ENCODE peak calls at places on chromosome 17, in five cellular contexts. O is neural progenitor cell, I is lower lobe of right lung, G is lung, V is sigmoid colon. J is an unnamed sample.

GRCh38 chr17:17215575-17215974 is 9.4 kb upstream of the PLD6 start:
- DNase-seq in O (no peak), I (no peak), G (no peak), V (no peak), J (no peak)

GRCh38 chr17:51711581-51711980 is 446.9 kb downstream of the CA10 start:
- DNase-seq in O (peak; percentile 28), I (no peak), G (no peak), V (no peak), J (no peak)

GRCh38 chr17:35947156-35947585 is 3.7 kb upstream of the LYZL6 start:
- DNase-seq in O (peak; percentile 81), I (no peak), G (peak; percentile 33), V (no peak), J (no peak)

GRCh38 chr17:17883801-17884200 is 47.0 kb upstream of the SREBF1 start:
- DNase-seq in O (no peak), I (no peak), G (no peak), V (no peak), J (no peak)

GRCh38 chr17:77515227-77515626 is 374.5 kb downstream of the SEC14L1 start:
- DNase-seq in O (no peak), I (no peak), G (no peak), V (no peak), J (no peak)

GRCh38 chr17:57622886-57623433 is 122.1 kb downstream of the CCDC182 start:
- DNase-seq in O (no peak), I (no peak), G (no peak), V (no peak), J (no peak)

GRCh38 chr17:18280766-18281165 is 20.3 kb downstream of the MIEF2 start:
- DNase-seq in O (no peak), I (no peak), G (no peak), V (no peak), J (no peak)

GRCh38 chr17:55318715-55319487 is 54.1 kb downstream of the HLF start:
- DNase-seq in O (no peak), I (no peak), G (no peak), V (no peak), J (no peak)

GRCh38 chr17:69284646-69285045 is 42.3 kb downstream of the ABCA5 start:
- DNase-seq in O (no peak), I (no peak), G (no peak), V (no peak), J (no peak)

DNA sequence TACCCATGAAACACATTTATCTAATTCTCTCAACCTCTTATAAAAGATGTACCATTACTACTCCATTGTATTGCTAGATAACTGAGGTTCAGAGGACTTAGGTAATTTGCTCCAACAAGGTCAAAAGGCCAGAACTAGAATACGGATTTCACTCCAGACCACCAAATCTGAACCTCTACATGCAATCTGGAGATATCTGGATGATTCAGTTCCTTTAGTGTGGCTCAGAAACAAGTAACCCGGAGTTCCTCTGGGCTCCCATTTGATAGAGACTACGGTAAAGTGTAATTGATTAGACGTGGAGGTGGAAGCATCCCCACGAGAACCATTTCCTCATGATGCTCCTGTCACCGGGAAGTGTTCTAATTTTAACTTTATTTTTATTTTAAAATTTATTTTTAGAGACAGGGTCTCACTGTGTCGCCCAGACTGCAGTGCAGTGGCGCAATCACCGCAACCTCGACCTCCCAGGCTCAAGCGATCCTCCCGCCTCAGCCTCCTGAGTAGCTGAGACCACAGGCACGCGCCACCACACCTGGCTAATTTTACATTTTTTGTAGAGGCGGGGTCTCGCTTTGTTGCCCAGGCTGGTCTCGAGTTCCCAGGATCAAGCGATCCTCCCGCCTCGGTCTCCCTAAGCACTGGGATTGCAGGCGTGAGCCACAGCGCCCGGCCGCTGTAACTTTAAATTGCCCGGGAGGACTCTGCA is 608 bp upstream of the COX10 start:
- DNase-seq in O (no peak), I (no peak), G (no peak), V (no peak), J (no peak)
- H3K27ac ChIP-seq in O (no peak overlapping the region), I (peak overlapping the region; percentile 89), G (peak overlapping the region; percentile 84), V (peak overlapping the region; percentile 79), J (peak overlapping the region; percentile 61)

GRCh38 chr17:82179946-82180475 is 32.6 kb downstream of the CCDC57 start:
- DNase-seq in O (no peak), I (no peak), G (no peak), V (no peak), J (no peak)
- H3K27ac ChIP-seq in O (no peak overlapping the region), I (no peak overlapping the region), G (no peak overlapping the region), V (no peak overlapping the region), J (peak overlapping the region; percentile 61)

GRCh38 chr17:9247401-9247938 is 226.2 kb downstream of the NTN1 start:
- DNase-seq in O (no peak), I (no peak), G (no peak), V (no peak), J (no peak)

GRCh38 chr17:9253308-9253707 is 232.0 kb downstream of the NTN1 start:
- DNase-seq in O (no peak), I (no peak), G (no peak), V (no peak), J (no peak)

GRCh38 chr17:9254841-9255240 is 233.5 kb downstream of the NTN1 start:
- DNase-seq in O (no peak), I (no peak), G (no peak), V (no peak), J (no peak)

GRCh38 chr17:9252525-9252924 is 231.2 kb downstream of the NTN1 start:
- DNase-seq in O (no peak), I (no peak), G (no peak), V (no peak), J (no peak)

GRCh38 chr17:9251273-9251672 is 230.0 kb downstream of the NTN1 start:
- DNase-seq in O (no peak), I (no peak), G (peak; percentile 45), V (no peak), J (no peak)
- H3K27ac ChIP-seq in O (no peak overlapping the region), I (no peak overlapping the region), G (no peak overlapping the region), V (no peak overlapping the region), J (no peak overlapping the region)

GRCh38 chr17:5933430-5933829 is 136.7 kb upstream of the WSCD1 start:
- DNase-seq in O (no peak), I (no peak), G (no peak), V (no peak), J (no peak)
- H3K27ac ChIP-seq in O (no peak overlapping the region), I (no peak overlapping the region), G (no peak overlapping the region), V (no peak overlapping the region), J (no peak overlapping the region)

J was measured in uterus.